ENCODE peak calls at places on chromosomes 11 and 22, in eight cellular contexts. J is sigmoid colon, L is body of pancreas, W is uterus, N is ovary, B is endothelial cell of umbilical vein, D is A549, I is adrenal gland. C is an unnamed sample.

GRCh38 chr22:25744694-25745093 is 2.7 kb downstream of the MYO18B start:
- DNase-seq in J (peak), L (no peak), W (no peak), N (no peak), B (no peak), D (no peak), I (no peak), C (no peak)

GRCh38 chr22:24803064-24803542 is 2.9 kb upstream of the SGSM1 start:
- DNase-seq in J (no peak), L (peak), W (no peak), N (peak), B (peak), D (peak), I (peak), C (no peak)

GRCh38 chr11:12897390-12897789 is 111.7 kb upstream of the RASSF10 start:
- DNase-seq in J (no peak), L (peak), W (no peak), N (no peak), B (no peak), D (no peak), I (no peak), C (no peak)

GRCh38 chr11:97622795-97623194 is 1233.0 kb downstream of the JRKL start:
- DNase-seq in J (no peak), L (no peak), W (no peak), N (no peak), B (no peak), D (no peak), I (no peak), C (no peak)

GRCh38 chr11:47355283-47356128 is 3.0 kb upstream of the MYBPC3 start:
- DNase-seq in J (peak), L (peak), W (peak), N (peak), B (peak), D (peak), I (peak), C (peak)

GRCh38 chr11:130031056-130031455 is 28.4 kb upstream of the PRDM10 start:
- DNase-seq in J (no peak), L (no peak), W (no peak), N (no peak), B (no peak), D (no peak), I (no peak), C (no peak)

GRCh38 chr11:2444301-2445106 is at the start of the genes KCNQ1 and TRPM5:
- DNase-seq in J (no peak), L (peak), W (no peak), N (no peak), B (no peak), D (peak), I (peak), C (peak)

GRCh38 chr22:24474649-24475048 is 20.5 kb upstream of the UPB1 start:
- DNase-seq in J (no peak), L (no peak), W (no peak), N (no peak), B (no peak), D (no peak), I (no peak), C (no peak)

GRCh38 chr11:64223001-64223651 is 2.9 kb downstream of the TRPT1 start:
- DNase-seq in J (peak), L (peak), W (no peak), N (peak), B (no peak), D (no peak), I (peak), C (no peak)

GRCh38 chr11:107408762-107409200 is 48.8 kb downstream of the CWF19L2 start:
- DNase-seq in J (no peak), L (no peak), W (no peak), N (no peak), B (no peak), D (no peak), I (no peak), C (no peak)

GRCh38 chr11:61066645-61067044 is 35.6 kb upstream of the CD5 start:
- DNase-seq in J (peak), L (no peak), W (no peak), N (no peak), B (no peak), D (no peak), I (no peak), C (no peak)

GRCh38 chr11:15968461-15969130 is 387.8 kb downstream of the SOX6 start:
- DNase-seq in J (no peak), L (no peak), W (no peak), N (no peak), B (no peak), D (no peak), I (no peak), C (no peak)

DNA sequence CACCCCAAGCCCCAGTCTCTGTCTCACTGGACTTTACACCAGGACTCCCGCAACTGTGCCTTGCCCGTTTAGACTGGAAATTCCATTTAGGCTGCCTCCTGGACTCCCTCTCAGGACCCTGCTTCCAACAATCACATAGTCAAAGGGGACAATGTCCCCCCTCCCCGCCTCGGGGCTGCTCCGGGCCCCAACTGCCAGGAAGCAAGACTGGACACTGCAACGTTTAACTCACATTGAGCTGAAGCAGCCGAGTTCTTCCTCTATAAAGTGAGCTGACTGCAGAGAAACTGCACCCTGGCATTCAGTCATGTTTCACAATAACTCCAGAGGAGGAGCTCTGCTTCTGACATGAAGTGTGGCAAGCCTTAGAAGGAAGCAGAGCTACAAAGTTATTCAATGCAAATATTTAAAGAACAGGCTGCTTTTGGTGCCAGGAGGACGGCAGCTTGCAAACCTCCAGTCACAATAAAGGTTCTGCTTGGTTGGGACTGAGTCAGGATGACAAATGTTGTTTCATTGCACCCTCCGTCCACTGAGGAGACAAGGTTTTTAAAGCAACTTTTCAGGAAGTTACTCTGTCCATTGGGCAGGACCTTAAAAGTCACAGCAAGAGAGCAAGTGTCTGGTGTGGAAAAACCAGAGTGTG is 19.9 kb downstream of the PACSIN2 start:
- DNase-seq in J (peak), L (peak), W (peak), N (no peak), B (peak), D (peak), I (peak), C (peak)
- TF ChIP-seq POLR2A in J (peak), L (peak), W (peak), N (no peak), B (no peak), D (peak), I (peak), C (peak)

DNA sequence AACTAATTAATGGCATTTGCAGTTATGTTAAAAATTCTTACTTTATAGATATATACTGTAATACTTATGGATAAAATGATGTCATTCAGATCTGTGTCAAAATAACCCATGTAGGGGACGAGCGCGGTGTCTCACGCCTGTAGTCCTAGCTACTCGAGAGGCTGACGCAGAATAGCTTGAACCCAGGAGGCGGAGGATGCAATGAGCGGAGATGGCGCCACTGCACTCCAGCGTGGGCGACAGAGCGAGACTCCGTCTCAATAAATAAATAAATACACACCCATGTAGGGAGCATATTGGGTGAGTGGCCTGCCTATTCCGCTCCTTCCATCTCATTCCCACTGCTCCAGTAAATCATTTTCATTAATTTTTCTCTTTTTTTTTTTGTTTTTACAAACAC is 7.1 kb downstream of the SNU13 start:
- DNase-seq in J (peak), L (no peak), W (no peak), N (no peak), B (peak), D (no peak), I (no peak), C (no peak)
- H3K4me3 ChIP-seq in J (peak), L (peak), W (peak), N (peak), B (peak), D (no peak), I (peak), C (peak)

DNA sequence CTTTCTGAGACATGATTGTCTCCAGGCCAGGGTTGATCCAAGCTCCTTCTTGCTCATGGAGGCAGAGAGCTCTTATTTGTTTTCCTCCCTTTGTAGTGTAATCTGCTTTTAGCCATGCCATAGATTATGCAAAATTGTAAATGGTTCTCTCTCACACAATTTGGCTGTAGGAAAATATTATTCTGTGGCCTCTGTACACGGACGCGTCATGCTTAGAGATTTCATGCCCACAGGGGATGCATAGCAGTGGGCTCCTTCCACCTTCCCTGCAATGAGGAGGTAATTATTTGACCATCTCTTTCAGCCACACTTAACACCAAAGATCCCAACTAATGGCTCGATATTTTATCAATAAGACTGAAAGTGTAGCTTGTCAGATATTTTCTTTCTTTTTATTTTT is 37.6 kb upstream of the GNAZ start:
- DNase-seq in J (no peak), L (no peak), W (no peak), N (no peak), B (no peak), D (no peak), I (no peak), C (no peak)
- TF ChIP-seq POLR2A in J (no peak), L (no peak), W (no peak), N (no peak), B (no peak), D (no peak), I (no peak), C (no peak)

GRCh38 chr22:38455530-38456271 is 702 bp upstream of the KCNJ4 start:
- DNase-seq in J (no peak), L (no peak), W (no peak), N (no peak), B (no peak), D (no peak), I (no peak), C (no peak)
- H3K4me3 ChIP-seq in J (no peak), L (no peak), W (no peak), N (peak), B (peak), D (peak), I (no peak), C (peak)

GRCh38 chr22:38733329-38734202 is 22.2 kb downstream of the SUN2 start:
- DNase-seq in J (peak), L (peak), W (peak), N (peak), B (peak), D (peak), I (peak), C (peak)
- TF ChIP-seq POLR2A in J (no peak), L (no peak), W (no peak), N (no peak), B (no peak), D (no peak), I (no peak), C (no peak)